ENCODE peak calls at places on chromosomes 7 and 10, in four cellular contexts. One of them, this sample, is unnamed.

GRCh38 chr7:28855538-28856217 is 102.5 kb downstream of the TRIL start:
- DNase-seq in fibroblast of lung: peak
- DNase-seq in astrocyte of the cerebellum: peak
- DNase-seq in cardiac fibroblast: peak
- DNase-seq in this sample: peak

GRCh38 chr7:8161398-8161828 is 100.6 kb downstream of the ICA1 start:
- DNase-seq in fibroblast of lung: no peak
- DNase-seq in astrocyte of the cerebellum: no peak
- DNase-seq in cardiac fibroblast: no peak
- DNase-seq in this sample: peak

GRCh38 chr7:110827287-110827855 is 263.6 kb upstream of the LRRN3 start:
- DNase-seq in fibroblast of lung: no peak
- DNase-seq in astrocyte of the cerebellum: no peak
- DNase-seq in cardiac fibroblast: no peak
- DNase-seq in this sample: no peak

GRCh38 chr10:17062009-17062408 is 67.6 kb downstream of the CUBN start:
- DNase-seq in fibroblast of lung: peak
- DNase-seq in astrocyte of the cerebellum: peak
- DNase-seq in cardiac fibroblast: peak
- DNase-seq in this sample: no peak

GRCh38 chr7:128827248-128827958 is 2.8 kb upstream of the FLNC start:
- DNase-seq in fibroblast of lung: peak
- DNase-seq in astrocyte of the cerebellum: no peak
- DNase-seq in cardiac fibroblast: peak
- DNase-seq in this sample: peak

GRCh38 chr10:121498071-121498470 is 100.2 kb downstream of the FGFR2 start:
- DNase-seq in fibroblast of lung: no peak
- DNase-seq in astrocyte of the cerebellum: no peak
- DNase-seq in cardiac fibroblast: no peak
- DNase-seq in this sample: no peak

GRCh38 chr7:55552320-55553086 is 19.8 kb downstream of the VOPP1 start:
- DNase-seq in fibroblast of lung: peak
- DNase-seq in astrocyte of the cerebellum: peak
- DNase-seq in cardiac fibroblast: peak
- DNase-seq in this sample: peak

GRCh38 chr7:107372298-107372697 is 97.6 kb upstream of the GPR22 start:
- DNase-seq in fibroblast of lung: peak
- DNase-seq in astrocyte of the cerebellum: peak
- DNase-seq in cardiac fibroblast: peak
- DNase-seq in this sample: no peak

GRCh38 chr7:142581341-142581740 is 167.9 kb upstream of the PRSS1 start:
- DNase-seq in fibroblast of lung: peak
- DNase-seq in astrocyte of the cerebellum: no peak
- DNase-seq in cardiac fibroblast: peak
- DNase-seq in this sample: no peak

DNA sequence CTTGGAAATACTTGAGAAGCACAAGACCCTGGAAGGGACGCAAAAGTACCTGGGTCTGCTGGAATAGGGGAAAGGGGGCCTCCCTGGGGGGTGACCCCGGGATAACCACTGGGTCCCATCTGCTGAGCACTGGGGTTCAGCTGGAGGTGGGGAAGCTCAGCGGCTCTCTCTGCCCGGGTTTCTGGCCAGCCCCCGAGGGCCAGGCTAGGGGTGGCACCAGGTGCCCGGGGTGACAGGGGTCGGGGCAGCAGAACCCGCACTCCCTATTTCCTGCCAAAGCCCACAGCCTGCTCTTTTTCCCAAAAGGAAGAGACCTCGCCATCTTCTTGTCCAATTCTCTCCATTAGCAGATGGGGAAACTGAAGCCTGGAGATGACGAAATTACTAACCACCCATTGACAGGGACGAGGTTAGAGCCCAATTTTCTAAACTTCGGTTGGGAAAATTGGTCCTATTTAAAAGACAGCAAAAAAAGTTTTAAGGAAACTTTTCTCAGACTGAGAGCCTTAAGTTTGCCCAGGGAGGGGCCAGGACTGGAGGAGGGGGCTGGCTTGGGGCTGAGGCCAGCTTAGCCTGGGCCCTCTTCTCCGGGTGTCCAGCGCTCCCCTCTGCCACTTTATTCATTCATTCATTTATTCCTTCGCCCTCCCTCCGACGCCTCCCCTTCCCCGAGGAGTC is 17.8 kb upstream of the GATA3 start:
- DNase-seq in fibroblast of lung: no peak
- DNase-seq in astrocyte of the cerebellum: no peak
- DNase-seq in cardiac fibroblast: no peak
- DNase-seq in this sample: no peak
- H3K4me3 ChIP-seq in fibroblast of lung: no peak
- H3K4me3 ChIP-seq in astrocyte of the cerebellum: no peak
- H3K4me3 ChIP-seq in cardiac fibroblast: no peak
- H3K4me3 ChIP-seq in this sample: no peak

GRCh38 chr7:2569421-2569820 is 10.6 kb downstream of the IQCE start:
- DNase-seq in fibroblast of lung: no peak
- DNase-seq in astrocyte of the cerebellum: no peak
- DNase-seq in cardiac fibroblast: no peak
- DNase-seq in this sample: no peak

GRCh38 chr7:2566348-2566889 is 7.6 kb downstream of the IQCE start:
- DNase-seq in fibroblast of lung: no peak
- DNase-seq in astrocyte of the cerebellum: no peak
- DNase-seq in cardiac fibroblast: no peak
- DNase-seq in this sample: no peak

GRCh38 chr7:2566890-2567662 is 8.3 kb downstream of the IQCE start:
- DNase-seq in fibroblast of lung: no peak
- DNase-seq in astrocyte of the cerebellum: no peak
- DNase-seq in cardiac fibroblast: no peak
- DNase-seq in this sample: no peak

GRCh38 chr7:2568521-2569223 is 9.9 kb downstream of the IQCE start:
- DNase-seq in fibroblast of lung: no peak
- DNase-seq in astrocyte of the cerebellum: no peak
- DNase-seq in cardiac fibroblast: no peak
- DNase-seq in this sample: no peak

DNA sequence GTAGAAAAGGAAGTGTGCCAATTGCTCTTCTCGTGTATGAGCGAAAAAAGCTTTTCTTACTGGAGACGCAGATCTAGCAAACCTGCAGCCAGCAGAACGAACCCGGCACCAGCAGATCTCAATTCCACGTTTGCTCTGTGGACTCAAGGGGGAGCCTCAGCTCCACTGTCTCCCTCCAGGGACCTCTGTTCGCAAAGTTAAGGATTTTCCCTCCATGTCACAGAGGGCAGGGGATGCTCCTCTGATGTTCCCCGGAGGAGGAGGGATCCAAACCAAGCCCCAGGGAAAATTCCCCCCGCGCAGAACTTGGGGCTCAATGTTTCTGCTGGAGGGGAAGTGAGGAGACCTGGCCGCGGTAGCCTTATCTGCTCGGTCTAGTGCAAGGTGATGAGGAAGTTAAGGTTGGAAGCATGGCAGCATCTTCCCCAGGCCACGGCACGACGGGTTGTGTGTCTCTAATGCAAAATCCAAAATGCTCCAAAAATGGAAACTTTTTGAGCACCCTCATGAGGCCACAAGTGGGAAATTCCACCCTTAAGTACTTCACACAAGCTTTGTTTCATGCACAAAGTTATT is 9.0 kb downstream of the IQCE start:
- DNase-seq in fibroblast of lung: no peak
- DNase-seq in astrocyte of the cerebellum: peak
- DNase-seq in cardiac fibroblast: peak
- DNase-seq in this sample: no peak
- H3K4me3 ChIP-seq in fibroblast of lung: no peak
- H3K4me3 ChIP-seq in astrocyte of the cerebellum: no peak
- H3K4me3 ChIP-seq in cardiac fibroblast: no peak
- H3K4me3 ChIP-seq in this sample: no peak

GRCh38 chr7:47601119-47601880 is 19.4 kb upstream of the TNS3 start:
- DNase-seq in fibroblast of lung: peak
- DNase-seq in astrocyte of the cerebellum: no peak
- DNase-seq in cardiac fibroblast: peak
- DNase-seq in this sample: peak
- H3K4me3 ChIP-seq in fibroblast of lung: no peak
- H3K4me3 ChIP-seq in astrocyte of the cerebellum: no peak
- H3K4me3 ChIP-seq in cardiac fibroblast: peak
- H3K4me3 ChIP-seq in this sample: no peak

GRCh38 chr7:27155816-27156507 is 513 bp downstream of the HOXA7 start:
- DNase-seq in fibroblast of lung: no peak
- DNase-seq in astrocyte of the cerebellum: no peak
- DNase-seq in cardiac fibroblast: no peak
- DNase-seq in this sample: no peak

GRCh38 chr7:27154369-27154768 is 2.0 kb upstream of the HOXA3 start:
- DNase-seq in fibroblast of lung: no peak
- DNase-seq in astrocyte of the cerebellum: no peak
- DNase-seq in cardiac fibroblast: no peak
- DNase-seq in this sample: no peak

GRCh38 chr7:27153526-27153925 is 1.1 kb upstream of the HOXA3 start:
- DNase-seq in fibroblast of lung: no peak
- DNase-seq in astrocyte of the cerebellum: no peak
- DNase-seq in cardiac fibroblast: no peak
- DNase-seq in this sample: no peak

GRCh38 chr7:27156508-27156898 is at the start of gene HOXA7:
- DNase-seq in fibroblast of lung: no peak
- DNase-seq in astrocyte of the cerebellum: no peak
- DNase-seq in cardiac fibroblast: no peak
- DNase-seq in this sample: no peak

GRCh38 chr7:27154901-27155815 is 1.3 kb downstream of the HOXA7 start:
- DNase-seq in fibroblast of lung: no peak
- DNase-seq in astrocyte of the cerebellum: no peak
- DNase-seq in cardiac fibroblast: no peak
- DNase-seq in this sample: no peak
- H3K4me3 ChIP-seq in fibroblast of lung: peak
- H3K4me3 ChIP-seq in astrocyte of the cerebellum: no peak
- H3K4me3 ChIP-seq in cardiac fibroblast: no peak
- H3K4me3 ChIP-seq in this sample: peak

This sample was measured in skeletal muscle cell.